ENCODE peak calls at places on chromosome 3, in five cellular contexts. U is heart left ventricle, S is PC-3, W is Peyer's patch, D is thoracic aorta. P is an unnamed sample.

GRCh38 chr3:42262525-42262924 is 3.5 kb downstream of the CCK start:
- DNase-seq in W (no peak), S (peak; percentile 94), U (no peak), D (no peak), P (peak; percentile 95)

GRCh38 chr3:4996771-4997291 is 17.6 kb downstream of the BHLHE40 start:
- DNase-seq in U (no peak), D (no peak), S (no peak), W (peak; percentile 35), P (no peak)

GRCh38 chr3:66439666-66440344 is 61.0 kb downstream of the LRIG1 start:
- DNase-seq in S (no peak), W (no peak), U (no peak), D (no peak), P (no peak)

GRCh38 chr3:24773798-24774197 is 279.1 kb upstream of the THRB start:
- DNase-seq in D (no peak), U (peak; percentile 45), S (peak; percentile 65), W (peak; percentile 45), P (peak; percentile 40)

GRCh38 chr3:149655826-149656599 is 1.8 kb downstream of the WWTR1 start:
- DNase-seq in S (no peak), W (no peak), U (no peak), D (no peak), P (no peak)

GRCh38 chr3:184167786-184168185 is 6.9 kb upstream of the AP2M1 start:
- DNase-seq in W (no peak), S (no peak), U (no peak), D (no peak), P (no peak)

GRCh38 chr3:49593046-49593445 is 38.8 kb downstream of the BSN start:
- DNase-seq in W (no peak), S (peak; percentile 80), U (no peak), D (no peak), P (no peak)

GRCh38 chr3:73586190-73586589 is 38.6 kb downstream of the PDZRN3 start:
- DNase-seq in W (no peak), U (peak; percentile 24), S (no peak), D (no peak), P (no peak)

GRCh38 chr3:195261925-195262324 is 9.0 kb downstream of the XXYLT1 start:
- DNase-seq in U (no peak), W (no peak), D (no peak), S (no peak), P (no peak)

GRCh38 chr3:111862974-111863373 is 3.9 kb downstream of the PHLDB2 start:
- DNase-seq in D (no peak), S (no peak), W (no peak), U (no peak), P (peak; percentile 37)

GRCh38 chr3:111859061-111859973 is at the start of gene PHLDB2:
- DNase-seq in U (peak; percentile 92), S (peak; percentile 97), W (peak; percentile 73), D (peak; percentile 49), P (peak; percentile 90)

GRCh38 chr3:111862415-111862814 is 3.4 kb downstream of the PHLDB2 start:
- DNase-seq in W (no peak), S (no peak), D (no peak), U (no peak), P (no peak)

GRCh38 chr3:111859974-111860859 is 1.2 kb downstream of the PHLDB2 start:
- DNase-seq in W (peak; percentile 89), S (peak; percentile 96), U (peak; percentile 86), D (peak; percentile 31), P (peak; percentile 84)

DNA sequence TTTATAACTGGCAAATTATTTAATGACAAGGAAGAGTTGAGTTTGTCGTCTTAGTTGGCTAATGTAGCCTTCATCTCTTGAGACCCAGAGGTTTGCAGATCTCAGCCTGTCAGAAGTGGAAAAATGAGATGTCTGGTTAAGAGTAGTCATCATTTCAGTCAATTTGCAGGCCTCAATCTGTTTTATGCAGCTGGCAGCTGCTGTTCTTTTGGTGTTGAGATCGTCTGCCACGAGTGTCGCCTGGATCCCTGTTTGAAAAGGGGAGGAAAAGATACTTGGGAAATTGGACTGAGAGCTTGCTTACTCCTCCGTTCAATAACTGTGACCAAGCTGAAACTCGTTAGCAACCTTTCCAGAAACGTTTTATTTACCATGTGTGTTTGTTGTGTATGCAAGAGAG is 2.3 kb downstream of the PHLDB2 start:
- DNase-seq in U (peak; percentile 40), S (no peak), W (no peak), D (no peak), P (no peak)
- H3K4me1 ChIP-seq in U (peaks cover 5% of the 10 kb centered on the region), S (peaks cover 50% of the 10 kb centered on the region), W (peaks cover 15% of the 10 kb centered on the region), D (peaks cover 29% of the 10 kb centered on the region), P (peaks cover 32% of the 10 kb centered on the region)

GRCh38 chr3:152241142-152242067 is 27.3 kb upstream of the MBNL1 start:
- DNase-seq in W (no peak), U (no peak), S (peak; percentile 42), D (no peak), P (no peak)

GRCh38 chr3:152244156-152244888 is 24.4 kb upstream of the MBNL1 start:
- DNase-seq in W (no peak), U (no peak), D (no peak), S (no peak), P (no peak)

GRCh38 chr3:152245498-152246175 is 23.1 kb upstream of the MBNL1 start:
- DNase-seq in D (no peak), W (no peak), U (no peak), S (no peak), P (no peak)

DNA sequence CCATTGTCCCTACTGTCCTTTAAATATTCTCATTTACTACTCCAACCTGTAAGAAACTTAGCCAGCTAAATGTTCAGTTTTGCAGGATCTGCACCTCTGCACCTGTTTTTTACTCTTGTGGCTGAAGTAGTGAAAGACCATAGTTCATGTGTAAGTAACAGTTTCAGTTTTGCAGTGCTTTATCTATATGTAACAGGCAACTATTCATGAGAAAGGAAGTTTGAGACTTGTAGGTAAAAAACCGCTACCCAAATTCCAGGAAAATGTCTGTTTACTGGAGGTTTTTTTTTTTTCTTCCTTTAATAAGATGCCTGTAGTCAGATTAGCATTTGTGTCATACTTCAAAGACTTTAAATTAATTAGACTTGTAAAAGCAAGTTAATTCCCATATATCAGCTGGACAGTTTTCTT is 25.4 kb upstream of the MBNL1 start:
- DNase-seq in D (no peak), S (no peak), W (no peak), U (no peak), P (no peak)
- H3K27ac ChIP-seq in D (no peak overlapping the region), S (no peak overlapping the region), W (peak overlapping the region; percentile 64), U (no peak overlapping the region), P (no peak overlapping the region)

GRCh38 chr3:130997291-130997690 is 29.3 kb downstream of the ASTE1 start:
- DNase-seq in W (no peak), U (no peak), D (no peak), S (no peak), P (no peak)
- TF ChIP-seq CTCF in W (no peak), U (no peak), D (no peak), S (no peak), P (no peak)

DNA sequence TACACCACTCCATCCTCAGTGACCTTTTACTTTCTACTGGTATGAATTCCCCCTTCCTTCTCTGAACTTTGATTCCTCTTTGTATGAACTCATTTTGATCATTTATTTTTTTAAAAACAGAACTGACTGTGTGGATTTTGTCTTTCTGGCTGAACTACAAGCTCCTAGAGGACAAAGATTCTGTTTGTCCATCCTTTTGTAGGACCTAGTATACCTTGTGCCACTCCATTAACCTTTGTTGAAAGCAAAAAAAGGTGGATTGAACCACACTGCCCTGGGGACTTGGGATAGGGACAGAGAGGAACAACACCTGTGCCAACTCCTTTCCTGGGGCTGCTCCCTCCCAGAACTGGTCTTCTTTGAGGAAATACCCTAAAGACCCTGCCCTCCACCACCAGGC is 23.6 kb downstream of the FSTL1 start:
- DNase-seq in U (no peak), D (no peak), W (no peak), S (no peak), P (no peak)
- H3K4me1 ChIP-seq in U (peaks cover 3% of the 10 kb centered on the region), D (peaks cover 67% of the 10 kb centered on the region), W (peaks cover 9% of the 10 kb centered on the region), S (no peaks in the 10 kb centered on the region), P (no peaks in the 10 kb centered on the region)

DNA sequence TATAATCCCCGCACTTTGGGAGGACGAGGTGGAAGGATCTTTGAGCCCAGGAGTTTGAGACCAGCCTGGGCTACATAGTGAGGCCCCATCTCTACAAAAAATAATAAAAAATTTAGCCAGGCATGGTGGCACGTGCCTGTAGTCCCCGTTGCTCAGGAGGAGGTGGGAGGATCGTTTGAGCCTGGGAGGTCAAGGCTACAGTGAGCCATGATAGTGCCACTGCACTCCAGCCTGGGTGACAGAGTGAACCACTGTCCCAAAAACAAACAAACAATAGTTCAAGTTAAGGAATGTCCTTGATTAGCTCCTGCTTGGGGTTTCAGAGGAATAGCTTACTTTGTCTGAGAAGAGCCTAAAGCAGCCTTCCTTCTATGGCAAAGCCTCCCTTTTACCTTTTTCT is 51.7 kb upstream of the AMOTL2 start:
- DNase-seq in W (no peak), U (no peak), D (no peak), S (no peak), P (no peak)
- H3K27ac ChIP-seq in W (no peak overlapping the region), U (no peak overlapping the region), D (no peak overlapping the region), S (no peak overlapping the region), P (no peak overlapping the region)

GRCh38 chr3:189094539-189094938 is 77.2 kb upstream of the TPRG1 start:
- DNase-seq in W (no peak), S (no peak), D (no peak), U (no peak), P (no peak)

GRCh38 chr3:189099505-189100290 is 72.1 kb upstream of the TPRG1 start:
- DNase-seq in S (no peak), W (no peak), U (peak; percentile 69), D (no peak), P (no peak)

GRCh38 chr3:189092547-189092946 is 79.2 kb upstream of the TPRG1 start:
- DNase-seq in U (no peak), D (no peak), S (no peak), W (no peak), P (no peak)

GRCh38 chr3:189099031-189099471 is 72.7 kb upstream of the TPRG1 start:
- DNase-seq in W (peak; percentile 62), D (peak; percentile 12), U (peak; percentile 91), S (no peak), P (no peak)

GRCh38 chr3:189096092-189096491 is 75.7 kb upstream of the TPRG1 start:
- DNase-seq in U (no peak), S (no peak), W (no peak), D (no peak), P (no peak)
- TF ChIP-seq CTCF in U (no peak), S (no peak), W (no peak), D (no peak), P (no peak)